ENCODE peak calls at places on chromosome 22, in four cellular contexts. A is activated T-cell treated with anti-CD3 and anti-CD28 coated beads, Interleukin-2, amount 50 U/mL, for 72 hours; O is omental fat pad; M is PC-3. C is an unnamed sample.

GRCh38 chr22:19810381-19811141 is 44.1 kb downstream of the GNB1L start:
- ATAC-seq in O (peak; percentile 61), M (no peak), A (peak; percentile 52), C (no peak)

GRCh38 chr22:22210375-22210774 is 34.2 kb upstream of the VPREB1 start:
- ATAC-seq in A (peak; percentile 95), M (peak; percentile 88), O (no peak), C (peak; percentile 59)

GRCh38 chr22:45329536-45329936 is 19.8 kb downstream of the FAM118A start:
- ATAC-seq in A (peak; percentile 43), M (no peak), O (no peak), C (no peak)

GRCh38 chr22:45240810-45241631 is at the start of gene KIAA0930:
- ATAC-seq in M (peak; percentile 55), O (peak; percentile 62), A (peak; percentile 81), C (peak; percentile 61)

GRCh38 chr22:48250937-48251530 is 1488.6 kb downstream of the TBC1D22A start:
- ATAC-seq in O (no peak), A (no peak), M (no peak), C (no peak)

GRCh38 chr22:46791201-46791731 is 28.8 kb downstream of the TBC1D22A start:
- ATAC-seq in A (peak; percentile 97), M (no peak), O (no peak), C (peak; percentile 78)

GRCh38 chr22:27850000-27850465 is 48.5 kb upstream of the MN1 start:
- ATAC-seq in A (no peak), M (no peak), O (no peak), C (no peak)

GRCh38 chr22:18012528-18012927 is 11.8 kb downstream of the MICAL3 start:
- ATAC-seq in M (peak; percentile 77), A (no peak), O (peak; percentile 81), C (peak; percentile 76)

GRCh38 chr22:32661296-32661695 is 140.2 kb upstream of the TIMP3 start:
- ATAC-seq in O (peak; percentile 57), A (no peak), M (no peak), C (no peak)

GRCh38 chr22:34587357-34588356 is 478.3 kb upstream of the ISX start:
- ATAC-seq in M (no peak), O (no peak), A (no peak), C (peak; percentile 43)

GRCh38 chr22:17917490-17917983 is 106.8 kb downstream of the MICAL3 start:
- ATAC-seq in O (no peak), M (peak; percentile 77), A (peak; percentile 23), C (peak; percentile 16)

GRCh38 chr22:42930810-42931420 is 73.8 kb upstream of the ARFGAP3 start:
- ATAC-seq in A (peak; percentile 62), M (peak; percentile 48), O (no peak), C (peak; percentile 75)

GRCh38 chr22:43154887-43155536 is 3.7 kb downstream of the TSPO start:
- ATAC-seq in O (no peak), M (no peak), A (no peak), C (peak; percentile 6)

GRCh38 chr22:44736581-44737413 is 15.6 kb upstream of the ARHGAP8 start:
- ATAC-seq in M (peak; percentile 32), A (no peak), O (no peak), C (no peak)

GRCh38 chr22:27542602-27543001 is 259.0 kb downstream of the MN1 start:
- ATAC-seq in M (no peak), O (no peak), A (no peak), C (no peak)

GRCh38 chr22:39081557-39081956 is 4.5 kb downstream of the APOBEC3G start:
- ATAC-seq in O (no peak), A (no peak), M (no peak), C (no peak)

GRCh38 chr22:28977481-28977971 is 84.1 kb downstream of the C22orf31 start:
- ATAC-seq in M (no peak), A (no peak), O (peak; percentile 37), C (peak; percentile 35)

GRCh38 chr22:38694945-38695344 is 5.8 kb downstream of the JOSD1 start:
- ATAC-seq in A (no peak), M (no peak), O (no peak), C (peak; percentile 21)

GRCh38 chr22:36510966-36511881 is 4.4 kb upstream of the FOXRED2 start:
- ATAC-seq in A (no peak), O (no peak), M (peak; percentile 47), C (peak; percentile 52)

GRCh38 chr22:20588092-20588842 is 80.9 kb downstream of the MED15 start:
- ATAC-seq in O (no peak), M (no peak), A (no peak), C (no peak)

GRCh38 chr22:35866646-35867045 is 149.0 kb downstream of the APOL5 start:
- ATAC-seq in A (no peak), M (no peak), O (no peak), C (no peak)

GRCh38 chr22:45053571-45053970 is 43.8 kb upstream of the PHF21B start:
- ATAC-seq in M (no peak), A (no peak), O (no peak), C (no peak)

GRCh38 chr22:17692841-17693240 is 54.3 kb downstream of the BCL2L13 start:
- ATAC-seq in O (no peak), M (no peak), A (no peak), C (no peak)

GRCh38 chr22:30289980-30290313 is 642 bp upstream of the CASTOR1 start:
- ATAC-seq in A (peak; percentile 16), O (no peak), M (no peak), C (peak; percentile 1)

GRCh38 chr22:27881404-27881803 is 37.7 kb downstream of the PITPNB start:
- ATAC-seq in M (no peak), O (no peak), A (no peak), C (no peak)

GRCh38 chr22:50215297-50216049 is 14.7 kb downstream of the SELENOO start:
- ATAC-seq in O (no peak), A (no peak), M (no peak), C (no peak)

GRCh38 chr22:35054064-35054463 is 11.9 kb upstream of the ISX start:
- ATAC-seq in M (no peak), A (peak; percentile 75), O (no peak), C (no peak)

GRCh38 chr22:40076702-40077645 is 82.2 kb downstream of the FAM83F start:
- ATAC-seq in A (peak; percentile 9), O (peak; percentile 73), M (peak; percentile 94), C (no peak)

GRCh38 chr22:35367331-35367886 is 13.5 kb upstream of the HMOX1 start:
- ATAC-seq in O (no peak), M (no peak), A (no peak), C (peak; percentile 28)

GRCh38 chr22:46652081-46652929 is 32.1 kb downstream of the GRAMD4 start:
- ATAC-seq in M (no peak), O (no peak), A (no peak), C (no peak)

GRCh38 chr22:23263651-23264555 is 83.6 kb downstream of the BCR start:
- ATAC-seq in O (peak; percentile 6), M (no peak), A (peak; percentile 93), C (peak; percentile 35)

GRCh38 chr22:42396621-42397331 is 35.4 kb downstream of the NFAM1 start:
- ATAC-seq in M (peak; percentile 20), O (peak; percentile 16), A (no peak), C (peak; percentile 59)

GRCh38 chr22:28231423-28231822 is 312.4 kb upstream of the PITPNB start:
- ATAC-seq in O (no peak), A (no peak), M (no peak), C (no peak)

GRCh38 chr22:46881373-46882118 is 119.1 kb downstream of the TBC1D22A start:
- ATAC-seq in M (peak; percentile 77), A (no peak), O (no peak), C (peak; percentile 45)

GRCh38 chr22:46753360-46753759 is 9.1 kb upstream of the TBC1D22A start:
- ATAC-seq in O (no peak), A (no peak), M (no peak), C (no peak)

GRCh38 chr22:25759825-25760231 is 17.8 kb downstream of the MYO18B start:
- ATAC-seq in A (no peak), M (no peak), O (peak; percentile 61), C (peak; percentile 46)

GRCh38 chr22:20822240-20822639 is 36.4 kb downstream of the PI4KA start:
- ATAC-seq in O (no peak), A (no peak), M (no peak), C (no peak)

GRCh38 chr22:46754110-46754799 is 8.2 kb upstream of the TBC1D22A start:
- ATAC-seq in A (peak; percentile 85), O (peak; percentile 83), M (peak; percentile 96), C (peak; percentile 89)

GRCh38 chr22:23279781-23280180 is 99.5 kb downstream of the BCR start:
- ATAC-seq in M (no peak), A (peak; percentile 16), O (no peak), C (no peak)